ENCODE peak calls at places on chromosome 7, in nine cellular contexts. C is activated effector memory CD4-positive, alpha-beta T cell treated with Interleukin-2 at 50 U/mL for 16 hours; L is stimulated activated CD4-positive, alpha-beta T cell treated with anti-CD3 and anti-CD28 coated beads, Interleukin-2, amount 100 ng/mL, for 4 hours; O is body of pancreas; S is activated naive CD4-positive, alpha-beta T cell; D is NCI-H1417; I is A549; M is transverse colon; H is Kasumi-1. V is an unnamed sample.

GRCh38 chr7:96084880-96085551 is 236.9 kb downstream of the SLC25A13 start:
- DNase-seq in D (peak), S (no peak), I (no peak), C (no peak), O (no peak), H (no peak), L (no peak), M (no peak), V (no peak)

GRCh38 chr7:143176128-143176527 is 7.1 kb upstream of the TAS2R39 start:
- DNase-seq in I (no peak), S (no peak), C (no peak), O (no peak), H (no peak), M (no peak), D (no peak), L (no peak), V (no peak)

GRCh38 chr7:2820508-2820934 is 23.6 kb downstream of the GNA12 start:
- DNase-seq in L (no peak), D (no peak), H (no peak), C (no peak), S (no peak), I (no peak), O (peak), M (peak), V (no peak)

GRCh38 chr7:96823274-96823673 is 113.6 kb upstream of the SEM1 start:
- DNase-seq in I (no peak), D (no peak), S (no peak), M (no peak), C (no peak), H (no peak), L (no peak), O (no peak), V (no peak)

GRCh38 chr7:107404740-107405537 is 64.9 kb upstream of the GPR22 start:
- DNase-seq in L (no peak), S (no peak), O (no peak), I (no peak), C (no peak), M (no peak), D (no peak), H (no peak), V (no peak)

GRCh38 chr7:4136501-4137110 is 545.5 kb upstream of the FOXK1 start:
- DNase-seq in M (no peak), O (no peak), D (peak), C (no peak), S (no peak), L (no peak), H (no peak), I (no peak), V (no peak)

GRCh38 chr7:140525741-140526140 is 46.4 kb upstream of the MKRN1 start:
- DNase-seq in H (no peak), C (peak), I (no peak), O (no peak), D (no peak), M (peak), L (no peak), S (no peak), V (no peak)

GRCh38 chr7:130944997-130945396 is 211.0 kb upstream of the KLF14 start:
- DNase-seq in S (no peak), D (no peak), L (no peak), M (no peak), H (no peak), I (no peak), O (no peak), C (no peak), V (no peak)

GRCh38 chr7:130741336-130741995 is 7.5 kb upstream of the KLF14 start:
- DNase-seq in C (no peak), H (no peak), M (no peak), O (no peak), L (no peak), S (no peak), D (no peak), I (no peak), V (no peak)

V was measured in D721Med.